ENCODE peak calls at places on chromosomes 4 and X, in five cellular contexts. One of them, this sample, is unnamed.
A peak's percentile ranks its signal among the peaks of the same experiment; 100 is the strongest.

GRCh38 chrX:15646543-15646942 is 18.1 kb downstream of the CLTRN start:
- DNase-seq in uterus: no peak
- DNase-seq in H54: no peak
- DNase-seq in lower leg skin: no peak
- DNase-seq in HCT116: no peak
- DNase-seq in this sample: no peak

GRCh38 chr4:1204828-1205591 is 32.6 kb upstream of the SPON2 start:
- DNase-seq in uterus: peak; percentile 23
- DNase-seq in H54: no peak
- DNase-seq in lower leg skin: no peak
- DNase-seq in HCT116: no peak
- DNase-seq in this sample: peak; percentile 24

GRCh38 chrX:92260102-92260501 is 480.9 kb downstream of the PCDH11X start:
- DNase-seq in uterus: no peak
- DNase-seq in H54: no peak
- DNase-seq in lower leg skin: no peak
- DNase-seq in HCT116: no peak
- DNase-seq in this sample: no peak

GRCh38 chr4:174255374-174255773 is 28.1 kb downstream of the FBXO8 start:
- DNase-seq in uterus: no peak
- DNase-seq in H54: no peak
- DNase-seq in lower leg skin: no peak
- DNase-seq in HCT116: no peak
- DNase-seq in this sample: no peak

GRCh38 chr4:52863324-52863723 is 1.2 kb downstream of the RASL11B start:
- DNase-seq in uterus: no peak
- DNase-seq in H54: no peak
- DNase-seq in lower leg skin: no peak
- DNase-seq in HCT116: no peak
- DNase-seq in this sample: no peak

GRCh38 chr4:31458813-31459212 is 738.6 kb downstream of the PCDH7 start:
- DNase-seq in uterus: no peak
- DNase-seq in H54: no peak
- DNase-seq in lower leg skin: peak; percentile 22
- DNase-seq in HCT116: no peak
- DNase-seq in this sample: no peak

GRCh38 chr4:122876456-122876855 is 45.9 kb downstream of the NUDT6 start:
- DNase-seq in uterus: no peak
- DNase-seq in H54: no peak
- DNase-seq in lower leg skin: no peak
- DNase-seq in HCT116: no peak
- DNase-seq in this sample: no peak

GRCh38 chrX:68261060-68261672 is 172.1 kb downstream of the OPHN1 start:
- DNase-seq in uterus: no peak
- DNase-seq in H54: peak; percentile 3
- DNase-seq in lower leg skin: peak; percentile 18
- DNase-seq in HCT116: no peak
- DNase-seq in this sample: no peak

GRCh38 chrX:154526901-154527675 is 11.1 kb upstream of the FAM3A start:
- DNase-seq in uterus: peak; percentile 84
- DNase-seq in H54: no peak
- DNase-seq in lower leg skin: peak; percentile 67
- DNase-seq in HCT116: peak; percentile 27
- DNase-seq in this sample: peak; percentile 80

GRCh38 chrX:120456973-120457372 is 12.1 kb downstream of the LAMP2 start:
- DNase-seq in uterus: no peak
- DNase-seq in H54: no peak
- DNase-seq in lower leg skin: no peak
- DNase-seq in HCT116: no peak
- DNase-seq in this sample: no peak

GRCh38 chr4:183636923-183637322 is 22.1 kb downstream of the RWDD4 start:
- DNase-seq in uterus: no peak
- DNase-seq in H54: no peak
- DNase-seq in lower leg skin: no peak
- DNase-seq in HCT116: no peak
- DNase-seq in this sample: no peak

GRCh38 chrX:153519569-153520285 is 2.3 kb downstream of the ATP2B3 start:
- DNase-seq in uterus: no peak
- DNase-seq in H54: peak; percentile 97
- DNase-seq in lower leg skin: no peak
- DNase-seq in HCT116: no peak
- DNase-seq in this sample: no peak

GRCh38 chr4:8230891-8231290 is 31.8 kb downstream of the SH3TC1 start:
- DNase-seq in uterus: no peak
- DNase-seq in H54: no peak
- DNase-seq in lower leg skin: no peak
- DNase-seq in HCT116: no peak
- DNase-seq in this sample: peak; percentile 13

GRCh38 chrX:154032653-154033052 is 13.0 kb upstream of the IRAK1 start:
- DNase-seq in uterus: no peak
- DNase-seq in H54: no peak
- DNase-seq in lower leg skin: no peak
- DNase-seq in HCT116: no peak
- DNase-seq in this sample: no peak

GRCh38 chr4:76545161-76545884 is 110.3 kb downstream of the SHROOM3 start:
- DNase-seq in uterus: no peak
- DNase-seq in H54: no peak
- DNase-seq in lower leg skin: no peak
- DNase-seq in HCT116: no peak
- DNase-seq in this sample: no peak

GRCh38 chrX:95956780-95957179 is 727.9 kb upstream of the DIAPH2 start:
- DNase-seq in uterus: no peak
- DNase-seq in H54: no peak
- DNase-seq in lower leg skin: no peak
- DNase-seq in HCT116: no peak
- DNase-seq in this sample: no peak

GRCh38 chr4:100421356-100421978 is 96.4 kb downstream of the EMCN start:
- DNase-seq in uterus: no peak
- DNase-seq in H54: no peak
- DNase-seq in lower leg skin: no peak
- DNase-seq in HCT116: peak; percentile 51
- DNase-seq in this sample: no peak

GRCh38 chr4:40915318-40916217 is 165.8 kb downstream of the NSUN7 start:
- DNase-seq in uterus: no peak
- DNase-seq in H54: no peak
- DNase-seq in lower leg skin: no peak
- DNase-seq in HCT116: no peak
- DNase-seq in this sample: no peak

GRCh38 chrX:150223176-150224015 is 139.7 kb upstream of the MAMLD1 start:
- DNase-seq in uterus: no peak
- DNase-seq in H54: no peak
- DNase-seq in lower leg skin: no peak
- DNase-seq in HCT116: no peak
- DNase-seq in this sample: no peak

GRCh38 chrX:20265221-20265725 is 1.4 kb downstream of the RPS6KA3 start:
- DNase-seq in uterus: peak; percentile 72
- DNase-seq in H54: no peak
- DNase-seq in lower leg skin: peak; percentile 27
- DNase-seq in HCT116: peak; percentile 41
- DNase-seq in this sample: peak; percentile 61

GRCh38 chr4:165864228-165864627 is 8.8 kb upstream of the TLL1 start:
- DNase-seq in uterus: no peak
- DNase-seq in H54: no peak
- DNase-seq in lower leg skin: no peak
- DNase-seq in HCT116: no peak
- DNase-seq in this sample: no peak

GRCh38 chr4:41301137-41301536 is 44.4 kb downstream of the UCHL1 start:
- DNase-seq in uterus: no peak
- DNase-seq in H54: no peak
- DNase-seq in lower leg skin: no peak
- DNase-seq in HCT116: no peak
- DNase-seq in this sample: no peak

GRCh38 chr4:124433500-124433899 is 279.0 kb downstream of the ANKRD50 start:
- DNase-seq in uterus: no peak
- DNase-seq in H54: no peak
- DNase-seq in lower leg skin: no peak
- DNase-seq in HCT116: no peak
- DNase-seq in this sample: no peak

GRCh38 chr4:147137280-147137679 is 191.6 kb upstream of the TTC29 start:
- DNase-seq in uterus: no peak
- DNase-seq in H54: no peak
- DNase-seq in lower leg skin: no peak
- DNase-seq in HCT116: no peak
- DNase-seq in this sample: no peak

GRCh38 chr4:5785806-5786680 is 75.0 kb downstream of the EVC start:
- DNase-seq in uterus: no peak
- DNase-seq in H54: no peak
- DNase-seq in lower leg skin: no peak
- DNase-seq in HCT116: no peak
- DNase-seq in this sample: no peak

GRCh38 chr4:99710681-99711345 is 53.2 kb upstream of the C4orf54 start:
- DNase-seq in uterus: no peak
- DNase-seq in H54: no peak
- DNase-seq in lower leg skin: no peak
- DNase-seq in HCT116: no peak
- DNase-seq in this sample: no peak

GRCh38 chrX:38192007-38192625 is 28.6 kb downstream of the SRPX start:
- DNase-seq in uterus: no peak
- DNase-seq in H54: no peak
- DNase-seq in lower leg skin: no peak
- DNase-seq in HCT116: no peak
- DNase-seq in this sample: no peak

GRCh38 chrX:136255543-136255942 is 4.3 kb upstream of the MAP7D3 start:
- DNase-seq in uterus: no peak
- DNase-seq in H54: no peak
- DNase-seq in lower leg skin: no peak
- DNase-seq in HCT116: no peak
- DNase-seq in this sample: peak; percentile 30

GRCh38 chrX:136246201-136246600 is 5.0 kb downstream of the MAP7D3 start:
- DNase-seq in uterus: no peak
- DNase-seq in H54: no peak
- DNase-seq in lower leg skin: no peak
- DNase-seq in HCT116: no peak
- DNase-seq in this sample: no peak

GRCh38 chrX:136250191-136251041 is 784 bp downstream of the MAP7D3 start:
- DNase-seq in uterus: no peak
- DNase-seq in H54: peak; percentile 24
- DNase-seq in lower leg skin: no peak
- DNase-seq in HCT116: no peak
- DNase-seq in this sample: peak; percentile 22

GRCh38 chrX:136251042-136251991 is at the start of gene MAP7D3:
- DNase-seq in uterus: peak; percentile 58
- DNase-seq in H54: peak; percentile 68
- DNase-seq in lower leg skin: no peak
- DNase-seq in HCT116: peak; percentile 16
- DNase-seq in this sample: peak; percentile 69
- TF ChIP-seq POLR2A in uterus: peak; percentile 60
- TF ChIP-seq POLR2A in H54: peak; percentile 77
- TF ChIP-seq POLR2A in lower leg skin: no peak
- TF ChIP-seq POLR2A in HCT116: peak; percentile 37
- TF ChIP-seq POLR2A in this sample: no peak

GRCh38 chr4:156971623-156972369 is at the start of gene PDGFC:
- DNase-seq in uterus: peak; percentile 82
- DNase-seq in H54: peak; percentile 45
- DNase-seq in lower leg skin: peak; percentile 58
- DNase-seq in HCT116: no peak
- DNase-seq in this sample: peak; percentile 80

GRCh38 chr4:156971168-156971601 is 414 bp downstream of the PDGFC start:
- DNase-seq in uterus: peak; percentile 57
- DNase-seq in H54: no peak
- DNase-seq in lower leg skin: no peak
- DNase-seq in HCT116: no peak
- DNase-seq in this sample: peak; percentile 28

GRCh38 chr4:156969136-156969535 is 2.5 kb downstream of the PDGFC start:
- DNase-seq in uterus: no peak
- DNase-seq in H54: no peak
- DNase-seq in lower leg skin: no peak
- DNase-seq in HCT116: no peak
- DNase-seq in this sample: no peak

GRCh38 chr4:156972370-156972980 is 876 bp upstream of the PDGFC start:
- DNase-seq in uterus: no peak
- DNase-seq in H54: no peak
- DNase-seq in lower leg skin: no peak
- DNase-seq in HCT116: no peak
- DNase-seq in this sample: no peak

GRCh38 chr4:156970501-156971167 is 965 bp downstream of the PDGFC start:
- DNase-seq in uterus: peak; percentile 62
- DNase-seq in H54: no peak
- DNase-seq in lower leg skin: peak; percentile 47
- DNase-seq in HCT116: no peak
- DNase-seq in this sample: peak; percentile 82
- TF ChIP-seq POLR2A in uterus: no peak
- TF ChIP-seq POLR2A in H54: no peak
- TF ChIP-seq POLR2A in lower leg skin: no peak
- TF ChIP-seq POLR2A in HCT116: no peak
- TF ChIP-seq POLR2A in this sample: no peak

GRCh38 chrX:49002091-49002935 is at the start of gene GRIPAP1:
- DNase-seq in uterus: peak; percentile 75
- DNase-seq in H54: peak; percentile 23
- DNase-seq in lower leg skin: peak; percentile 56
- DNase-seq in HCT116: peak; percentile 83
- DNase-seq in this sample: peak; percentile 83
- TF ChIP-seq POLR2A in uterus: peak; percentile 64
- TF ChIP-seq POLR2A in H54: peak; percentile 60
- TF ChIP-seq POLR2A in lower leg skin: no peak
- TF ChIP-seq POLR2A in HCT116: no peak
- TF ChIP-seq POLR2A in this sample: no peak

GRCh38 chrX:103253608-103254007 is 1.3 kb downstream of the TCEAL8 start:
- DNase-seq in uterus: no peak
- DNase-seq in H54: no peak
- DNase-seq in lower leg skin: no peak
- DNase-seq in HCT116: no peak
- DNase-seq in this sample: peak; percentile 6

GRCh38 chrX:103250977-103251376 is 4.0 kb downstream of the TCEAL8 start:
- DNase-seq in uterus: no peak
- DNase-seq in H54: no peak
- DNase-seq in lower leg skin: no peak
- DNase-seq in HCT116: no peak
- DNase-seq in this sample: no peak

GRCh38 chrX:103254921-103255455 is at the start of gene TCEAL8:
- DNase-seq in uterus: peak; percentile 87
- DNase-seq in H54: peak; percentile 47
- DNase-seq in lower leg skin: peak; percentile 73
- DNase-seq in HCT116: peak; percentile 63
- DNase-seq in this sample: peak; percentile 84

GRCh38 chrX:103256651-103257050 is 1.7 kb upstream of the TCEAL8 start:
- DNase-seq in uterus: no peak
- DNase-seq in H54: no peak
- DNase-seq in lower leg skin: no peak
- DNase-seq in HCT116: no peak
- DNase-seq in this sample: no peak

DNA sequence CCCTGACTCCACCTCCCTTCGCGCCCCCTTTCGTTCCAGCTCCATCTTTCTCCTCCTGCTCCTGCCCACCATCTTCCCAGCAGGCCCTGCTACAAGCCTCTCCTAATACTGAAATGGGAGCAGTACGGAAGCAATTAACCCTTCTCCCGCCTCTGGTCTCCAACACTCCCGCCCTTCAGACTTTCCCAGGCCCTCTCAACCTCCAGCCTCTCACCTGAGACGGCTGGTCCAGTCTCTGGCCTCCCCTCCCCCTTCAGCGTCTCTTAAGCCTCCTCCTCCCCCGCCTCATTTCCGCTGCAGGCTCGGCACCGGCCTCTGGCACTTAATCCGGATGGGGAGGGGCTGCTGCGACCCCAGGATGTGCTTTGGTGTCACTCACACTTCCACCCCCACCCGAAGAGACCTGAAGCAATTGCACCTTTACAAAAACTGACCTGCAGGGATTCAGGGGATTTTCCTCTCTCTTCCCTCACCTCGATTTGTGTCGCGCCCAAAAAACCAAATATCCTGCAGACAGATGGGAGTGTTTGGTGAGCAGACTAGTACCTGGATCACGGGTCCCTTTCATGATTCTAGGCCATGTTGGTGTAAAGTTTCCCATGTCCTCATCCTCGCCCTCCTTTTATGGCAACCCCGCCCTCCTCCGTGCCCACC is 657 bp downstream of the TCEAL8 start:
- DNase-seq in uterus: peak; percentile 56
- DNase-seq in H54: no peak
- DNase-seq in lower leg skin: peak; percentile 19
- DNase-seq in HCT116: peak; percentile 48
- DNase-seq in this sample: peak; percentile 59
- TF ChIP-seq POLR2A in uterus: no peak
- TF ChIP-seq POLR2A in H54: no peak
- TF ChIP-seq POLR2A in lower leg skin: no peak
- TF ChIP-seq POLR2A in HCT116: no peak
- TF ChIP-seq POLR2A in this sample: no peak